ENCODE peak calls at places on chromosomes 6 and 20, in nine cellular contexts. O, H, R, Y, E, J, A, S and T are unnamed samples.

GRCh38 chr6:75275067-75275466 is 9.5 kb downstream of the TMEM30A start:
- DNase-seq in O (no peak), H (peak; percentile 60), R (no peak), Y (no peak), E (no peak), J (no peak), A (no peak), S (peak; percentile 72), T (no peak)

GRCh38 chr6:169398342-169399105 is 144.9 kb upstream of the THBS2 start:
- DNase-seq in O (no peak), H (peak; percentile 22), R (no peak), Y (no peak), E (no peak), J (no peak), A (no peak), S (no peak), T (no peak)

GRCh38 chr6:39085129-39085528 is 29.9 kb downstream of the SAYSD1 start:
- DNase-seq in O (no peak), H (no peak), R (no peak), Y (no peak), E (no peak), J (no peak), A (no peak), S (no peak), T (no peak)

GRCh38 chr6:157235600-157236039 is 87.7 kb downstream of the TMEM242 start:
- DNase-seq in O (no peak), H (no peak), R (peak; percentile 64), Y (peak; percentile 91), E (peak; percentile 82), J (no peak), A (no peak), S (peak; percentile 70), T (peak; percentile 28)

GRCh38 chr6:169429001-169429400 is 175.4 kb upstream of the THBS2 start:
- DNase-seq in O (no peak), H (no peak), R (no peak), Y (no peak), E (no peak), J (no peak), A (no peak), S (no peak), T (no peak)

GRCh38 chr6:98904096-98904495 is 43.6 kb downstream of the FBXL4 start:
- DNase-seq in O (no peak), H (no peak), R (no peak), Y (no peak), E (no peak), J (no peak), A (no peak), S (no peak), T (no peak)

GRCh38 chr6:127366281-127367022 is 23.0 kb upstream of the ECHDC1 start:
- DNase-seq in O (peak; percentile 97), H (peak; percentile 91), R (no peak), Y (no peak), E (peak; percentile 53), J (no peak), A (no peak), S (peak; percentile 92), T (no peak)

GRCh38 chr6:3546121-3546520 is 89.3 kb upstream of the SLC22A23 start:
- DNase-seq in O (no peak), H (no peak), R (no peak), Y (no peak), E (no peak), J (no peak), A (no peak), S (no peak), T (no peak)

GRCh38 chr6:43070028-43070632 is 6.0 kb upstream of the PTK7 start:
- DNase-seq in O (no peak), H (no peak), R (no peak), Y (no peak), E (no peak), J (peak; percentile 80), A (no peak), S (peak; percentile 59), T (no peak)

GRCh38 chr6:160293844-160294243 is 35.2 kb upstream of the SLC22A2 start:
- DNase-seq in O (no peak), H (no peak), R (no peak), Y (peak; percentile 80), E (no peak), J (no peak), A (peak; percentile 64), S (no peak), T (no peak)

GRCh38 chr6:119351005-119351394 is 1.4 kb upstream of the MAN1A1 start:
- DNase-seq in O (no peak), H (no peak), R (no peak), Y (no peak), E (no peak), J (peak; percentile 32), A (no peak), S (peak; percentile 4), T (no peak)

GRCh38 chr6:91241946-91242613 is 655.2 kb upstream of the MAP3K7 start:
- DNase-seq in O (no peak), H (no peak), R (no peak), Y (no peak), E (no peak), J (no peak), A (no peak), S (no peak), T (no peak)

GRCh38 chr6:52108128-52108527 is 20.7 kb upstream of the PKHD1 start:
- DNase-seq in O (no peak), H (no peak), R (no peak), Y (no peak), E (peak; percentile 31), J (no peak), A (no peak), S (no peak), T (no peak)

GRCh38 chr6:25012657-25013056 is 76.9 kb upstream of the RIPOR2 start:
- DNase-seq in O (no peak), H (no peak), R (no peak), Y (no peak), E (no peak), J (no peak), A (no peak), S (no peak), T (no peak)

GRCh38 chr6:157563611-157564284 is 182.8 kb downstream of the ZDHHC14 start:
- DNase-seq in O (no peak), H (no peak), R (no peak), Y (no peak), E (no peak), J (no peak), A (no peak), S (no peak), T (no peak)

GRCh38 chr6:165047952-165048351 is 261.5 kb downstream of the C6orf118 start:
- DNase-seq in O (no peak), H (no peak), R (no peak), Y (no peak), E (no peak), J (no peak), A (no peak), S (no peak), T (no peak)
- H3K9me3 ChIP-seq in O (peaks cover 2% of the 10 kb centered on the region), H (no peaks in the 10 kb centered on the region), R (peaks cover 37% of the 10 kb centered on the region), Y (peaks cover 7% of the 10 kb centered on the region), E (no peaks in the 10 kb centered on the region), J (peaks cover 3% of the 10 kb centered on the region), A (no peaks in the 10 kb centered on the region), S (no peaks in the 10 kb centered on the region), T (peaks cover 3% of the 10 kb centered on the region)

GRCh38 chr6:149185799-149186357 is 131.6 kb upstream of the TAB2 start:
- DNase-seq in O (no peak), H (no peak), R (no peak), Y (no peak), E (no peak), J (no peak), A (no peak), S (peak; percentile 55), T (no peak)
- H3K9me3 ChIP-seq in O (no peaks in the 10 kb centered on the region), H (no peaks in the 10 kb centered on the region), R (peaks cover 35% of the 10 kb centered on the region), Y (no peaks in the 10 kb centered on the region), E (no peaks in the 10 kb centered on the region), J (no peaks in the 10 kb centered on the region), A (peaks cover 6% of the 10 kb centered on the region), S (no peaks in the 10 kb centered on the region), T (no peaks in the 10 kb centered on the region)

GRCh38 chr6:27452496-27452897 is 20.4 kb downstream of the ZNF184 start:
- DNase-seq in O (no peak), H (no peak), R (no peak), Y (no peak), E (no peak), J (no peak), A (no peak), S (peak; percentile 21), T (no peak)

GRCh38 chr6:27448456-27448855 is 24.4 kb downstream of the ZNF184 start:
- DNase-seq in O (no peak), H (no peak), R (no peak), Y (no peak), E (no peak), J (no peak), A (no peak), S (no peak), T (no peak)

DNA sequence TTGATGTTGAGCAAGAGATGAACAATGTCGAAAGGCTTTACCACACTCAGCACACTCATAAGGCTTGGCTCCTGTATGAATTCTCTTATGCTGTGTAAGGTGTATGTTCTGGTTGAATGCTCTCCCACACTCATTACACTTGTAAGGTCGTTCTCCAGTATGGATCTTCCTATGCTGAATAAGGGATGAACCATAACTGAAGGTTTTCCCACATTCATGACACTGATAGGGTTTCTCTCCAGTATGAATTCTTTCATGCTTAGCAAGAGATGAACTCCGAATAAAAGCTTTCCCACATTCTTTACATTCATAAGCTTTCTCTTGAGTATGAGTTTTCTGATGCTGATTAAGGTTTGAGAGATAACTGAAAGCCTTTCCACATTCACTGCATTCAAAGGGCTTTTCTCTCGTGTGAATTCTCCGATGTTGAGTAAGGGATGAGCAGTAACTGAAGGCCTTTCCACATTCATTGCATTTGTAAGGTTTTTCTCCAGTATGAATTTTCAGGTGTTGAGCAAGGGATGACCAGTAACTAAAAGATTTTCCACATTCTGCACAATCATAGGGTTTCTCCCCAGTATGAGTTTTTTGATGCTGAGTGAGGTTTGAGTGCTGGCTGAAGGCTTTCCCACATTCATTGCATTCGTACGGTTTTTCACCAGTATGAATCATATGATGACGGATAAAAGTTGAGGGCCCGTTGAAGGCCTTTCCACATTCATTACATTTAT is 21.1 kb downstream of the ZNF184 start:
- DNase-seq in O (no peak), H (no peak), R (no peak), Y (no peak), E (no peak), J (no peak), A (no peak), S (no peak), T (no peak)
- H3K9me3 ChIP-seq in O (peaks cover 45% of the 10 kb centered on the region), H (peaks cover 37% of the 10 kb centered on the region), R (peaks cover 99% of the 10 kb centered on the region), Y (peaks cover 18% of the 10 kb centered on the region), E (peaks cover 82% of the 10 kb centered on the region), J (peaks cover 59% of the 10 kb centered on the region), A (peaks cover 94% of the 10 kb centered on the region), S (peaks cover 91% of the 10 kb centered on the region), T (peaks cover 76% of the 10 kb centered on the region)

DNA sequence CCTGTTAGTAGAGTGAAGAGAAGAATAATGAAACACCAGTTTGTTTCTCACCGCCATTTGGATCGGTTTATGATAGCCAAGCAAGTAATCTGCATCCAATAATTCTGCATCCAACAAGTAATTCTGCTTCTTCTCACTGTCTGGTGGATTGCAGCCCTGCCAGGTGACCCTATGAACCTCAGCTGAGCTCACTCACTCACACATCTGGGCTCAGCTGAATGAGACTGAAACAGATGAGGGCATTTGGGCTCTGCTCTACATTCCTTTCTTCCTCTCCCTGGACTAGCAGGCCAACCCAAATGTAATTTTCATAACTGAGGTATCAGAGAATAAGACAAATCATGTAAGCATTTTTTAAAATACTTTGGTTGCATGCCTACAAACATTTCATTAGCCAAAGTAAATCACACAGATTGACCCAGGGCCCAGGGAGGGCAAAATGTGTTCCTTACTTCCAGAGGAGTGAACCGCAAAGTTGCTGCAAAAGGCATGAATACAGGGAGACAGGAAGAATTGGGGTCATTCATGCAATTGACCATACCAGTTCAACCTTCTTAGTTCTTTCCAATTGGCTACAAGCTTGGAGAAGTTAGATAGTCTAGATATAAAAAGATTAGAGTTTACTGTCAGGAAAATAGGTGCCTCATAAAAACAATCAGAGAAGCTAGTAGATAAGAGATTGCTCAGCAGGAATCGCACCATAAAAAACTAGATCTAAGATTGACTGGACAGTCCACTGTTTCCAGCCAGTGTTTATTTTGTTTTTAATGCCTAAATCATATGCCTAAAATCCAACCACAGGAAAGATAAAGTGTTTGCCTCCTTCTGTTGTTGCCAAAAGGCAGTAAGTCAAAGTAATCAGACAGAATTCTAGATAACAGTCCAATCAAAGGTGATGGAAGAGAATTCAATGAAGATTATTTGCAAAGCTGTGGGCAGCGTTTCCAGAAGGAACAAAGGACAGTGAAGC is 43.7 kb downstream of the CBLN4 start:
- DNase-seq in O (no peak), H (no peak), R (no peak), Y (no peak), E (no peak), J (no peak), A (no peak), S (no peak), T (no peak)
- H3K9me3 ChIP-seq in O (no peaks in the 10 kb centered on the region), H (peaks cover 16% of the 10 kb centered on the region), R (peaks cover 11% of the 10 kb centered on the region), Y (no peaks in the 10 kb centered on the region), E (peaks cover 98% of the 10 kb centered on the region), J (no peaks in the 10 kb centered on the region), A (no peaks in the 10 kb centered on the region), S (peaks cover 3% of the 10 kb centered on the region), T (no peaks in the 10 kb centered on the region)